ENCODE peak calls at places on chromosomes 5 and 9, in eight cellular contexts. Y is body of pancreas; E is esophagus squamous epithelium; W is CD4-positive, alpha-beta memory T cell; V is PC-9; J is heart right ventricle; Z is esophagus muscularis mucosa; I is psoas muscle. U is an unnamed sample. For H3K4me1, the result is how much of the 10 kb centered on the place peaks cover.

GRCh38 chr5:135551593-135552447 is 16.1 kb upstream of the NEUROG1 start:
- DNase-seq in Y (peak), E (no peak), W (peak), V (peak), J (peak), Z (no peak), I (peak), U (peak)

GRCh38 chr5:73826301-73826700 is 200.3 kb downstream of the ARHGEF28 start:
- DNase-seq in Y (no peak), E (no peak), W (no peak), V (peak), J (no peak), Z (no peak), I (no peak), U (peak)

GRCh38 chr5:52751137-52751536 is 36.6 kb upstream of the ITGA1 start:
- DNase-seq in Y (no peak), E (no peak), W (no peak), V (no peak), J (no peak), Z (no peak), I (no peak), U (no peak)

GRCh38 chr5:207599-207998 is 10.4 kb downstream of the CCDC127 start:
- DNase-seq in Y (no peak), E (no peak), W (no peak), V (no peak), J (no peak), Z (no peak), I (no peak), U (no peak)

GRCh38 chr5:54412913-54413312 is 42.6 kb upstream of the HSPB3 start:
- DNase-seq in Y (no peak), E (no peak), W (no peak), V (no peak), J (no peak), Z (no peak), I (no peak), U (no peak)

GRCh38 chr9:79562749-79563386 is 8.9 kb upstream of the TLE4 start:
- DNase-seq in Y (no peak), E (no peak), W (no peak), V (no peak), J (no peak), Z (no peak), I (no peak), U (peak)

GRCh38 chr5:32794086-32794485 is 83.0 kb downstream of the NPR3 start:
- DNase-seq in Y (no peak), E (no peak), W (no peak), V (peak), J (no peak), Z (no peak), I (no peak), U (peak)

GRCh38 chr5:126122942-126123341 is 300.3 kb upstream of the GRAMD2B start:
- DNase-seq in Y (no peak), E (no peak), W (no peak), V (no peak), J (no peak), Z (no peak), I (no peak), U (no peak)

GRCh38 chr5:60652206-60652605 is 47.8 kb downstream of the DEPDC1B start:
- DNase-seq in Y (no peak), E (no peak), W (no peak), V (peak), J (no peak), Z (no peak), I (no peak), U (peak)

GRCh38 chr9:128724744-128725211 is 851 bp upstream of the ZDHHC12 start:
- DNase-seq in Y (peak), E (no peak), W (peak), V (peak), J (peak), Z (no peak), I (peak), U (peak)

GRCh38 chr9:100352201-100352726 is 478 bp downstream of the TEX10 start:
- DNase-seq in Y (peak), E (no peak), W (peak), V (peak), J (peak), Z (no peak), I (peak), U (peak)

GRCh38 chr9:112408285-112408684 is 28.4 kb downstream of the HSDL2 start:
- DNase-seq in Y (no peak), E (no peak), W (no peak), V (no peak), J (no peak), Z (no peak), I (no peak), U (no peak)

GRCh38 chr9:114587345-114588149 is at the start of gene ATP6V1G1:
- DNase-seq in Y (peak), E (peak), W (peak), V (peak), J (peak), Z (peak), I (peak), U (peak)

GRCh38 chr5:146756546-146756945 is 122.0 kb downstream of the PPP2R2B start:
- DNase-seq in Y (no peak), E (no peak), W (no peak), V (no peak), J (no peak), Z (no peak), I (no peak), U (no peak)

GRCh38 chr5:98108497-98108896 is 665.0 kb upstream of the RGMB start:
- DNase-seq in Y (no peak), E (no peak), W (no peak), V (no peak), J (no peak), Z (no peak), I (no peak), U (peak)

GRCh38 chr5:9519537-9519936 is 26.3 kb downstream of the SEMA5A start:
- DNase-seq in Y (no peak), E (no peak), W (no peak), V (no peak), J (no peak), Z (no peak), I (peak), U (peak)

GRCh38 chr5:6755941-6756340 is 42.7 kb downstream of the TENT4A start:
- DNase-seq in Y (no peak), E (no peak), W (no peak), V (no peak), J (no peak), Z (no peak), I (no peak), U (no peak)

GRCh38 chr5:95873351-95873750 is 50.8 kb upstream of the GLRX start:
- DNase-seq in Y (no peak), E (no peak), W (no peak), V (no peak), J (no peak), Z (no peak), I (no peak), U (no peak)

GRCh38 chr5:56480305-56481146 is 247.4 kb upstream of the ANKRD55 start:
- DNase-seq in Y (peak), E (no peak), W (peak), V (peak), J (peak), Z (no peak), I (peak), U (peak)

GRCh38 chr5:56479701-56480304 is 246.7 kb upstream of the ANKRD55 start:
- DNase-seq in Y (no peak), E (no peak), W (peak), V (no peak), J (no peak), Z (no peak), I (no peak), U (no peak)

GRCh38 chr5:56481147-56481997 is 248.2 kb upstream of the ANKRD55 start:
- DNase-seq in Y (peak), E (no peak), W (peak), V (peak), J (peak), Z (no peak), I (peak), U (peak)

GRCh38 chr5:56479126-56479525 is 246.0 kb upstream of the ANKRD55 start:
- DNase-seq in Y (no peak), E (no peak), W (peak), V (no peak), J (no peak), Z (no peak), I (no peak), U (no peak)

DNA sequence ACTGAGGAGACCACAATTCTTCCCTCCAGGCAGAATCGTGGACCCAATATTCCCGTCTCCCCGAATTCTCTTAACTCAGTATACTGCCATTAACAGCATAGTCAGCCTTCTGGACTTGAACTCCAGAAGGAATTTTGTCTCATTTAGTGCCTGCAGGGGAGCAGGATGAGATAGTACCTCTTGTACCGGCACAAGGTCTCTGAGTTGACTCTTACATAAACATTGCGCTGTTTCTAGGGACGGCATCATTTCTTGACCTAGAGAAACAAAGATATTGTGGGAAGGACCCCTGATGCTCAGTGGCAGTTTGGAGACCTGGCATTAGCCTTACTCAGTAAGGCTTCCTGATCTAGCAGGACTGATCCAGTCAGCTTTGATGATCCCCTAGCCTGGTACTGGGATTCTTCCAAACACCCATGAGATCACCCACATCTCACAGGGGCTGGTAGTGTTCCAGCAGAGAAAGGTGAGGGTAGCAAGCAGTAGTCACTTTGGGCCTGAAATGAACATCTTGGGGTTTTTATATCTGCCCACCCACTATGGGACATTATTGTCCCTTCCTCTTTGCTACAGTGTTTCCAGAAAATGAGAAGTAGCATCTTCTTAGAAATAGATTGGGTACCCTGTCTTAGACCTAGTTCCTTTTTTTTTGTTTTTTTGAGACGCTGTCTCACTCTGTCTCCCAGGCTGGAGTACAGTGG is 249.0 kb upstream of the ANKRD55 start:
- DNase-seq in Y (no peak), E (no peak), W (no peak), V (no peak), J (no peak), Z (no peak), I (no peak), U (peak)
- H3K4me1 ChIP-seq in Y (under half), E (half or more), W (under half), V (under half), J (under half), Z (under half), I (under half), U (under half)

GRCh38 chr5:142683116-142683515 is 2.8 kb downstream of the FGF1 start:
- DNase-seq in Y (no peak), E (no peak), W (no peak), V (no peak), J (no peak), Z (no peak), I (no peak), U (no peak)
- H3K4me1 ChIP-seq in Y (under half), E (half or more), W (under half), V (under half), J (under half), Z (under half), I (under half), U (under half)

GRCh38 chr5:166401391-166401790 is 1890.1 kb upstream of the WWC1 start:
- DNase-seq in Y (no peak), E (no peak), W (no peak), V (no peak), J (no peak), Z (no peak), I (no peak), U (no peak)
- H3K4me1 ChIP-seq in Y (under half), E (under half), W (under half), V (under half), J (under half), Z (under half), I (under half), U (under half)

GRCh38 chr9:38046669-38047300 is 22.2 kb downstream of the SHB start:
- DNase-seq in Y (peak), E (no peak), W (no peak), V (peak), J (no peak), Z (no peak), I (no peak), U (peak)

GRCh38 chr9:38041564-38042267 is 27.3 kb downstream of the SHB start:
- DNase-seq in Y (no peak), E (no peak), W (no peak), V (no peak), J (no peak), Z (no peak), I (no peak), U (no peak)

GRCh38 chr9:38044706-38045105 is 24.3 kb downstream of the SHB start:
- DNase-seq in Y (no peak), E (no peak), W (no peak), V (no peak), J (no peak), Z (no peak), I (no peak), U (no peak)

GRCh38 chr9:38042626-38043359 is 26.2 kb downstream of the SHB start:
- DNase-seq in Y (no peak), E (no peak), W (no peak), V (no peak), J (no peak), Z (no peak), I (no peak), U (no peak)

GRCh38 chr9:38043931-38044623 is 24.9 kb downstream of the SHB start:
- DNase-seq in Y (peak), E (no peak), W (no peak), V (no peak), J (no peak), Z (no peak), I (no peak), U (no peak)
- H3K4me1 ChIP-seq in Y (half or more), E (half or more), W (under half), V (half or more), J (half or more), Z (half or more), I (under half), U (under half)

DNA sequence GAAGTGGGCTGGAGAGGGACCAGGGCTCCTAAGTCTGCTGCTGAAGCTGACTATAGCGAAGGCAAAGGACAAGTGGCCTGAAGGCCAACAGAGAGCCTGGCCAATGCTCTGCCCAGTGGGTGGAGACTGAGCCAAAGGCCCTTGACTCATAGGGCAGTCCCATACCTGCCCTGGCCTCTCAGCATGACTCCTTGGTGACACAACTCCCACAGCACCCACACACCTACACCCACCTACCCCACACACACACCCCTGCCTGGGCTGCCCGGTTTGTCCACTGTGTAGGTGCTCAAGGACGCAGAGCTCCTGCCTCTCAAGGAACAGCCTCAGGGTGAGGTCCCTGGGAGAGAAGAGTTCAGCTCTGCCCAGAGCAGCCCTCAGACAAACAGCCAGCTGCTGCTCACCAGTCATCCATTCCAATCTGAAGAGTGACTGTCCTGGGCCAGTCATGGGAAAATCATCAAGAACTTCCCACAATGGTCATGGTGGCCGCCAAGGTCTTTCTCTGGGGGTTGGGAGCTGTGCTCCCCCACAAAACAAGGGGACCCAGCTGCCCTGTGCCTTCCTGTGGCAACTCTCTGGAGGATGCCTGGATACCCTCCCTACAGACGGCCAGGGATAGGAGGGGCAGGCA is 5.0 kb downstream of the TNIP1 start:
- DNase-seq in Y (peak), E (no peak), W (no peak), V (peak), J (no peak), Z (no peak), I (peak), U (peak)
- H3K4me1 ChIP-seq in Y (half or more), E (half or more), W (half or more), V (half or more), J (half or more), Z (half or more), I (half or more), U (half or more)

DNA sequence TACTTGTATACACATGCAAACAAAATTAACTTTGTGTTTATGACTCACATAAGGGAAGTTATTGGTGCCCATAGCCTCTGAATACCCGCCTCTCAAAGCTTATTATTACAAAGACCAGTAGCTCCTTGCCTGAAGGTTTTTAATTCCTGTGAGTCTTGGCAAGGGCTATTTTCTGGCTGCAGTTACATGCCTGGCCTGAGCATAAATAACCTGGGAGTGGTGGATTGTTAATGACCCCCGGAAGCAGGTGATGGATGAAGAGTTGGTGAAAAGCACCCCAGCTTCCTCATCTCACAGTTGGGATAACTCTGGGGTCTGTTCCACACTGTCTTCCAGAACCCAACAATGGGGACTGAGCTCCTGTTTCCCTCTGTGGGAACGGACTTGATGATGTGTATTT is 594.5 kb downstream of the PDE4D start:
- DNase-seq in Y (no peak), E (no peak), W (no peak), V (no peak), J (no peak), Z (no peak), I (no peak), U (no peak)
- H3K4me1 ChIP-seq in Y (under half), E (under half), W (under half), V (under half), J (under half), Z (half or more), I (under half), U (under half)

DNA sequence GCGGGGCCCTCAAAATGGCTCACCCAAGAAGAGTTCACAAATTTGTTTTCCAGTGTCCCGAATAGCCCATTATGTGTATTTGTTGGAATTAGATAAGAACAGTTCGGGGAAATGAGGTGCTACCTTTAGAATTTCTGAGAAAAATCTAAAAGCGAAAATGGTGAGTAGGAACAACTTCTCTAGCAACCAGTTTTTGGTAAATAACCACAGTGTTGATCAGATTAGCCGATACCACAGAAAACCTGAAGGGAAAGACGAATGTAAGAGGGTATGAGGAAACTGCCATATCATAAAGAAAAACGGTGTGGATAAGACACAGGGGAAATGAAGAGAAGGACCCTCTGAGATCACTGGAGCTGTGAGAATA is 31.0 kb downstream of the ADAM19 start:
- DNase-seq in Y (no peak), E (no peak), W (peak), V (no peak), J (no peak), Z (no peak), I (no peak), U (no peak)
- H3K4me1 ChIP-seq in Y (under half), E (half or more), W (half or more), V (under half), J (half or more), Z (half or more), I (under half), U (half or more)

DNA sequence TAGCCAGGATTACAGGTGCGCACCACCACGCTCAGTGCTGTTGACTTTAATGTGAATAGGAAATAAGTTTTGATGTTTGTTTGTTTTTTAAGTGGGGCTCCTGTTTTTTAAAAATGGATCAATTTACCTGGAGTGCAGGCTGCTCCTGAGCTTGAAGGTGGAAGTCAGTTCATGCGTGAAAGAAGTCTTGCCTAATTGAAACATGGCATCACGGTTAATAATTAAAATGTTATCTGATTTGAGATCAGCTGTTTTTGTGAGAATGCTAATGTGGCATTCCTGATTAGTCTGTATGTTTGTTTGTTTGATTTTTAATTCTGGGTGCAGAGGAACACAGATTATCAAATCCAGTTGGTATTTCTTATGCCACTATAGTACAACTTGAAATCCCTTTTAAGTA is 6.5 kb downstream of the SFXN1 start:
- DNase-seq in Y (no peak), E (no peak), W (no peak), V (no peak), J (no peak), Z (no peak), I (no peak), U (no peak)
- H3K4me1 ChIP-seq in Y (under half), E (under half), W (half or more), V (under half), J (under half), Z (under half), I (under half), U (under half)